ENCODE peak calls at places on chromosomes 3 and 15, in nine cellular contexts. Z, G, A, B, F, P, U, H and K are unnamed samples.

GRCh38 chr3:196712514-196713413 is 587 bp downstream of the PIGX start:
- DNase-seq in Z (no peak), G (no peak), A (no peak), B (no peak), F (peak), P (peak), U (peak), H (peak), K (peak)

GRCh38 chr15:66713843-66714508 is 11.9 kb downstream of the SMAD6 start:
- DNase-seq in Z (no peak), G (no peak), A (no peak), B (no peak), F (no peak), P (no peak), U (no peak), H (no peak), K (no peak)

GRCh38 chr3:128170866-128171516 is 17.7 kb downstream of the EEFSEC start:
- DNase-seq in Z (peak), G (peak), A (peak), B (no peak), F (peak), P (no peak), U (peak), H (peak), K (peak)

GRCh38 chr3:116444819-116445290 is 432 bp downstream of the LSAMP start:
- DNase-seq in Z (no peak), G (peak), A (peak), B (no peak), F (no peak), P (no peak), U (no peak), H (no peak), K (peak)

GRCh38 chr3:183180765-183181295 is 18.3 kb upstream of the LAMP3 start:
- DNase-seq in Z (no peak), G (no peak), A (no peak), B (no peak), F (no peak), P (no peak), U (no peak), H (no peak), K (no peak)

GRCh38 chr3:6622712-6623111 is 238.2 kb upstream of the GRM7 start:
- DNase-seq in Z (no peak), G (no peak), A (no peak), B (no peak), F (no peak), P (no peak), U (no peak), H (no peak), K (no peak)

GRCh38 chr3:48555231-48555948 is 1.2 kb downstream of the PFKFB4 start:
- DNase-seq in Z (no peak), G (peak), A (no peak), B (no peak), F (no peak), P (no peak), U (no peak), H (no peak), K (peak)

GRCh38 chr3:160343132-160343531 is 55.9 kb downstream of the IFT80 start:
- DNase-seq in Z (peak), G (no peak), A (no peak), B (no peak), F (no peak), P (no peak), U (peak), H (no peak), K (no peak)

GRCh38 chr15:99019558-99020540 is 12.3 kb upstream of the PGPEP1L start:
- DNase-seq in Z (no peak), G (peak), A (no peak), B (no peak), F (no peak), P (no peak), U (peak), H (no peak), K (no peak)

GRCh38 chr15:36409819-36410218 is 169.6 kb upstream of the CDIN1 start:
- DNase-seq in Z (no peak), G (no peak), A (no peak), B (no peak), F (no peak), P (no peak), U (no peak), H (no peak), K (no peak)

GRCh38 chr3:139509631-139510030 is 29.9 kb downstream of the RBP1 start:
- DNase-seq in Z (no peak), G (no peak), A (no peak), B (no peak), F (no peak), P (no peak), U (no peak), H (no peak), K (no peak)

GRCh38 chr3:55243686-55244085 is 243.4 kb downstream of the WNT5A start:
- DNase-seq in Z (no peak), G (no peak), A (no peak), B (no peak), F (no peak), P (no peak), U (no peak), H (no peak), K (no peak)

GRCh38 chr3:197298858-197299854 is 744 bp upstream of the DLG1 start:
- DNase-seq in Z (no peak), G (peak), A (peak), B (no peak), F (peak), P (peak), U (no peak), H (no peak), K (peak)

GRCh38 chr3:177451940-177452484 is 254.7 kb upstream of the TBL1XR1 start:
- DNase-seq in Z (no peak), G (no peak), A (no peak), B (no peak), F (no peak), P (no peak), U (peak), H (no peak), K (no peak)

GRCh38 chr3:190096345-190096744 is 24.4 kb downstream of the P3H2 start:
- DNase-seq in Z (no peak), G (no peak), A (no peak), B (no peak), F (no peak), P (no peak), U (no peak), H (no peak), K (no peak)

GRCh38 chr3:13536832-13537231 is 12.1 kb upstream of the FBLN2 start:
- DNase-seq in Z (no peak), G (no peak), A (no peak), B (no peak), F (no peak), P (peak), U (no peak), H (no peak), K (peak)

GRCh38 chr3:25902586-25902985 is 112.7 kb downstream of the OXSM start:
- DNase-seq in Z (no peak), G (no peak), A (no peak), B (no peak), F (no peak), P (no peak), U (no peak), H (no peak), K (no peak)

GRCh38 chr15:64464271-64465005 is 4.1 kb downstream of the ZNF609 start:
- DNase-seq in Z (no peak), G (no peak), A (no peak), B (no peak), F (no peak), P (no peak), U (no peak), H (no peak), K (no peak)

GRCh38 chr3:48679416-48680380 is 6.0 kb downstream of the NCKIPSD start:
- DNase-seq in Z (no peak), G (no peak), A (no peak), B (no peak), F (no peak), P (no peak), U (no peak), H (no peak), K (no peak)